ENCODE peak calls at places on chromosome 2, in five cellular contexts. One of them, this sample, is unnamed.

GRCh38 chr2:101467306-101467705 is 7.6 kb downstream of the RFX8 start:
- DNase-seq in keratinocyte: no peak
- DNase-seq in Karpas-422: no peak
- DNase-seq in neural progenitor cell: peak; percentile 77
- DNase-seq in mesenchymal stem cell: peak; percentile 38
- DNase-seq in this sample: no peak

GRCh38 chr2:136527560-136527959 is 237.8 kb upstream of the THSD7B start:
- DNase-seq in keratinocyte: no peak
- DNase-seq in Karpas-422: peak; percentile 70
- DNase-seq in neural progenitor cell: peak; percentile 94
- DNase-seq in mesenchymal stem cell: no peak
- DNase-seq in this sample: no peak

GRCh38 chr2:54259413-54260240 is 3.6 kb upstream of the TSPYL6 start:
- DNase-seq in keratinocyte: no peak
- DNase-seq in Karpas-422: no peak
- DNase-seq in neural progenitor cell: no peak
- DNase-seq in mesenchymal stem cell: no peak
- DNase-seq in this sample: no peak

GRCh38 chr2:145020694-145021093 is 500.8 kb upstream of the ZEB2 start:
- DNase-seq in keratinocyte: no peak
- DNase-seq in Karpas-422: no peak
- DNase-seq in neural progenitor cell: no peak
- DNase-seq in mesenchymal stem cell: no peak
- DNase-seq in this sample: no peak

GRCh38 chr2:65025453-65026128 is 30.6 kb upstream of the CEP68 start:
- DNase-seq in keratinocyte: no peak
- DNase-seq in Karpas-422: peak; percentile 70
- DNase-seq in neural progenitor cell: no peak
- DNase-seq in mesenchymal stem cell: no peak
- DNase-seq in this sample: no peak

GRCh38 chr2:149738771-149739170 is 151.2 kb upstream of the MMADHC start:
- DNase-seq in keratinocyte: no peak
- DNase-seq in Karpas-422: no peak
- DNase-seq in neural progenitor cell: no peak
- DNase-seq in mesenchymal stem cell: no peak
- DNase-seq in this sample: no peak

GRCh38 chr2:177983183-177983788 is 89.3 kb downstream of the PDE11A start:
- DNase-seq in keratinocyte: no peak
- DNase-seq in Karpas-422: peak; percentile 75
- DNase-seq in neural progenitor cell: peak; percentile 69
- DNase-seq in mesenchymal stem cell: peak; percentile 74
- DNase-seq in this sample: peak; percentile 69

GRCh38 chr2:220665108-220665471 is 907.0 kb downstream of the EPHA4 start:
- DNase-seq in keratinocyte: no peak
- DNase-seq in Karpas-422: no peak
- DNase-seq in neural progenitor cell: no peak
- DNase-seq in mesenchymal stem cell: no peak
- DNase-seq in this sample: no peak

GRCh38 chr2:49261791-49262190 is 107.5 kb upstream of the FSHR start:
- DNase-seq in keratinocyte: no peak
- DNase-seq in Karpas-422: no peak
- DNase-seq in neural progenitor cell: no peak
- DNase-seq in mesenchymal stem cell: no peak
- DNase-seq in this sample: no peak

GRCh38 chr2:211455225-211455841 is 898.9 kb downstream of the CPS1 start:
- DNase-seq in keratinocyte: no peak
- DNase-seq in Karpas-422: peak; percentile 69
- DNase-seq in neural progenitor cell: peak; percentile 74
- DNase-seq in mesenchymal stem cell: peak; percentile 50
- DNase-seq in this sample: peak; percentile 29

GRCh38 chr2:178190938-178191910 is 3.1 kb upstream of the OSBPL6 start:
- DNase-seq in keratinocyte: no peak
- DNase-seq in Karpas-422: peak; percentile 71
- DNase-seq in neural progenitor cell: no peak
- DNase-seq in mesenchymal stem cell: peak; percentile 24
- DNase-seq in this sample: no peak

GRCh38 chr2:108383146-108383830 is 5.5 kb downstream of the SULT1C4 start:
- DNase-seq in keratinocyte: no peak
- DNase-seq in Karpas-422: no peak
- DNase-seq in neural progenitor cell: peak; percentile 56
- DNase-seq in mesenchymal stem cell: peak; percentile 22
- DNase-seq in this sample: no peak

GRCh38 chr2:17518212-17519154 is at the start of gene RAD51AP2:
- DNase-seq in keratinocyte: no peak
- DNase-seq in Karpas-422: peak; percentile 83
- DNase-seq in neural progenitor cell: peak; percentile 95
- DNase-seq in mesenchymal stem cell: peak; percentile 90
- DNase-seq in this sample: peak; percentile 48

GRCh38 chr2:147756103-147756502 is 88.7 kb upstream of the ACVR2A start:
- DNase-seq in keratinocyte: no peak
- DNase-seq in Karpas-422: no peak
- DNase-seq in neural progenitor cell: peak; percentile 4
- DNase-seq in mesenchymal stem cell: no peak
- DNase-seq in this sample: no peak

GRCh38 chr2:112486895-112487294 is 4.9 kb downstream of the TTL start:
- DNase-seq in keratinocyte: no peak
- DNase-seq in Karpas-422: no peak
- DNase-seq in neural progenitor cell: no peak
- DNase-seq in mesenchymal stem cell: no peak
- DNase-seq in this sample: no peak

GRCh38 chr2:74010087-74010541 is 25.4 kb downstream of the TET3 start:
- DNase-seq in keratinocyte: peak; percentile 83
- DNase-seq in Karpas-422: no peak
- DNase-seq in neural progenitor cell: no peak
- DNase-seq in mesenchymal stem cell: no peak
- DNase-seq in this sample: peak; percentile 95

GRCh38 chr2:160402997-160403979 is 90.3 kb downstream of the RBMS1 start:
- DNase-seq in keratinocyte: no peak
- DNase-seq in Karpas-422: no peak
- DNase-seq in neural progenitor cell: peak; percentile 57
- DNase-seq in mesenchymal stem cell: peak; percentile 78
- DNase-seq in this sample: peak; percentile 53

DNA sequence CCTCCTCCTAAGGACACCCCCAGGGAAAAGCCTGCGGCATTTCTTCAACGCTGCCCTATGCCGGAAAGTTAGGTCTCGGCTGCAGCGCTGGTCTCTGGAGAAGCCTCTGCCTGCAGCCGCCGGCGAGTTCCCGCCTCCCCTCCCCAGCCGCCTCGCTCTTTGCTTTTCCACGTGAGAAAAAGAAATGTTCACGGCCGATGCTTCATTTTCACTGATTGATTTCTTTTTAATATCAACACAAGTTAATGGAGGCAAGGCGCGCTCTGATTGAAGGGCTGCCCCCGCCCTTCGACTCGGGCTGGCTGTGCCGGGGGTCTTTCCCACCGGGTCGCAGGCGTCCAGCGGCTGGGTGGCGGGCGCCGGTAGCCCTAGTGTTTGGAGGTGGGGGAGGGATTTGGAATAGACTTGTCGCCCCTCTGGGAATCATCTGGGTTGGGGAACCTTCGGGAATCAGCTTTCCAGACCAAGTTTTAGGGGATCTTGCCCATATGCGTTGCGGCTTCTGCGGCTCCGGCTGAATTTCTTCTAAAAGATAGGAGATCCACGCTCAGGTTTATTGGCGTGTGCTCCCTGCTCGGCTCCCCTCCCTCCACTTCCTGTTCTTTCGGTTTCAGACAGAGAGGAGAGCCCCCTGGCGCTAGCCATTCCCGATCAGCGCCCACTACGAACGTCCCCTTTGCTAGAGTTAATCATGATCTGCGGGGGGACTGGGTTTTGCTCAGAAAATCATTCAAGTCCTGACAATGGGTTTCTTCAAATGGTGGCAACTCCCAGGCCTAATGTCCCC is 4.1 kb downstream of the NRP2 start:
- DNase-seq in keratinocyte: no peak
- DNase-seq in Karpas-422: no peak
- DNase-seq in neural progenitor cell: peak; percentile 59
- DNase-seq in mesenchymal stem cell: peak; percentile 66
- DNase-seq in this sample: no peak
- H3K9ac ChIP-seq in keratinocyte: peak overlapping the region; percentile 90
- H3K9ac ChIP-seq in Karpas-422: no peak overlapping the region
- H3K9ac ChIP-seq in neural progenitor cell: no peak overlapping the region
- H3K9ac ChIP-seq in mesenchymal stem cell: peak overlapping the region; percentile 88
- H3K9ac ChIP-seq in this sample: peak overlapping the region; percentile 55

GRCh38 chr2:227565080-227565479 is 33.6 kb upstream of the SCYGR2 start:
- DNase-seq in keratinocyte: no peak
- DNase-seq in Karpas-422: no peak
- DNase-seq in neural progenitor cell: no peak
- DNase-seq in mesenchymal stem cell: no peak
- DNase-seq in this sample: no peak

GRCh38 chr2:227576110-227576509 is 22.6 kb upstream of the SCYGR2 start:
- DNase-seq in keratinocyte: no peak
- DNase-seq in Karpas-422: no peak
- DNase-seq in neural progenitor cell: no peak
- DNase-seq in mesenchymal stem cell: no peak
- DNase-seq in this sample: no peak

GRCh38 chr2:227566012-227566411 is 32.7 kb upstream of the SCYGR2 start:
- DNase-seq in keratinocyte: no peak
- DNase-seq in Karpas-422: no peak
- DNase-seq in neural progenitor cell: no peak
- DNase-seq in mesenchymal stem cell: no peak
- DNase-seq in this sample: no peak

GRCh38 chr2:227568852-227569169 is 29.9 kb upstream of the SCYGR2 start:
- DNase-seq in keratinocyte: no peak
- DNase-seq in Karpas-422: no peak
- DNase-seq in neural progenitor cell: no peak
- DNase-seq in mesenchymal stem cell: no peak
- DNase-seq in this sample: no peak

DNA sequence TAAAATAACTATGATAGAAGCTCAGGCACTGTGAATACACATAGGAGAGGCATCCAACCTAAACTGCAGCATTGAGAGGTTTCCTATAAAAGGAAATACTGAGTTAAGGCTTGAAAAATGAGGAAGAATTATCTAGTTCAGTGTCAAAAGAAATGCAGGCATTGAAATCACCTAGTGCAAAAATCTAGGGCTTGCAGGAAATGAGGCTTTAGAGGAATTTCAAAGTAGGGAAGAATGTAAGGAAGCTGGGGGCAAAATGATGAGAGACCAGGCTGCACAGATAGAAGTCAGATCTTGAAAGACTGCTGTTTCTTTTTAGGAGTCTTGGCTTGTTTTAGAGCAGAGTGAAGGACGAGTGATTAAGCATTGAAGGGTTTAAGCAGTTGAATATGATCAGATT is 28.1 kb upstream of the SCYGR2 start:
- DNase-seq in keratinocyte: no peak
- DNase-seq in Karpas-422: no peak
- DNase-seq in neural progenitor cell: no peak
- DNase-seq in mesenchymal stem cell: no peak
- DNase-seq in this sample: peak; percentile 12
- H3K9ac ChIP-seq in keratinocyte: no peak overlapping the region
- H3K9ac ChIP-seq in Karpas-422: no peak overlapping the region
- H3K9ac ChIP-seq in neural progenitor cell: no peak overlapping the region
- H3K9ac ChIP-seq in mesenchymal stem cell: no peak overlapping the region
- H3K9ac ChIP-seq in this sample: no peak overlapping the region

GRCh38 chr2:242065456-242065855 is 195.9 kb downstream of the RTP5 start:
- DNase-seq in keratinocyte: no peak
- DNase-seq in Karpas-422: no peak
- DNase-seq in neural progenitor cell: no peak
- DNase-seq in mesenchymal stem cell: no peak
- DNase-seq in this sample: no peak

GRCh38 chr2:242059566-242059965 is 190.0 kb downstream of the RTP5 start:
- DNase-seq in keratinocyte: no peak
- DNase-seq in Karpas-422: no peak
- DNase-seq in neural progenitor cell: no peak
- DNase-seq in mesenchymal stem cell: no peak
- DNase-seq in this sample: no peak

GRCh38 chr2:242060212-242060835 is 190.8 kb downstream of the RTP5 start:
- DNase-seq in keratinocyte: peak; percentile 21
- DNase-seq in Karpas-422: peak; percentile 52
- DNase-seq in neural progenitor cell: no peak
- DNase-seq in mesenchymal stem cell: peak; percentile 31
- DNase-seq in this sample: no peak

GRCh38 chr2:242064364-242065250 is 195.1 kb downstream of the RTP5 start:
- DNase-seq in keratinocyte: no peak
- DNase-seq in Karpas-422: no peak
- DNase-seq in neural progenitor cell: no peak
- DNase-seq in mesenchymal stem cell: no peak
- DNase-seq in this sample: no peak

GRCh38 chr2:242063364-242064249 is 194.1 kb downstream of the RTP5 start:
- DNase-seq in keratinocyte: no peak
- DNase-seq in Karpas-422: no peak
- DNase-seq in neural progenitor cell: no peak
- DNase-seq in mesenchymal stem cell: no peak
- DNase-seq in this sample: peak; percentile 42
- H3K9ac ChIP-seq in keratinocyte: no peak overlapping the region
- H3K9ac ChIP-seq in Karpas-422: no peak overlapping the region
- H3K9ac ChIP-seq in neural progenitor cell: no peak overlapping the region
- H3K9ac ChIP-seq in mesenchymal stem cell: no peak overlapping the region
- H3K9ac ChIP-seq in this sample: no peak overlapping the region

GRCh38 chr2:96118698-96119388 is 2.5 kb upstream of the ADRA2B start:
- DNase-seq in keratinocyte: no peak
- DNase-seq in Karpas-422: no peak
- DNase-seq in neural progenitor cell: no peak
- DNase-seq in mesenchymal stem cell: no peak
- DNase-seq in this sample: no peak

GRCh38 chr2:96116879-96117533 is 635 bp upstream of the ADRA2B start:
- DNase-seq in keratinocyte: no peak
- DNase-seq in Karpas-422: peak; percentile 81
- DNase-seq in neural progenitor cell: peak; percentile 88
- DNase-seq in mesenchymal stem cell: peak; percentile 22
- DNase-seq in this sample: peak; percentile 33

GRCh38 chr2:96116424-96116878 is at the start of gene ADRA2B:
- DNase-seq in keratinocyte: no peak
- DNase-seq in Karpas-422: peak; percentile 66
- DNase-seq in neural progenitor cell: peak; percentile 91
- DNase-seq in mesenchymal stem cell: peak; percentile 30
- DNase-seq in this sample: peak; percentile 27

GRCh38 chr2:96119389-96119751 is 3.0 kb upstream of the ADRA2B start:
- DNase-seq in keratinocyte: no peak
- DNase-seq in Karpas-422: no peak
- DNase-seq in neural progenitor cell: no peak
- DNase-seq in mesenchymal stem cell: no peak
- DNase-seq in this sample: no peak

DNA sequence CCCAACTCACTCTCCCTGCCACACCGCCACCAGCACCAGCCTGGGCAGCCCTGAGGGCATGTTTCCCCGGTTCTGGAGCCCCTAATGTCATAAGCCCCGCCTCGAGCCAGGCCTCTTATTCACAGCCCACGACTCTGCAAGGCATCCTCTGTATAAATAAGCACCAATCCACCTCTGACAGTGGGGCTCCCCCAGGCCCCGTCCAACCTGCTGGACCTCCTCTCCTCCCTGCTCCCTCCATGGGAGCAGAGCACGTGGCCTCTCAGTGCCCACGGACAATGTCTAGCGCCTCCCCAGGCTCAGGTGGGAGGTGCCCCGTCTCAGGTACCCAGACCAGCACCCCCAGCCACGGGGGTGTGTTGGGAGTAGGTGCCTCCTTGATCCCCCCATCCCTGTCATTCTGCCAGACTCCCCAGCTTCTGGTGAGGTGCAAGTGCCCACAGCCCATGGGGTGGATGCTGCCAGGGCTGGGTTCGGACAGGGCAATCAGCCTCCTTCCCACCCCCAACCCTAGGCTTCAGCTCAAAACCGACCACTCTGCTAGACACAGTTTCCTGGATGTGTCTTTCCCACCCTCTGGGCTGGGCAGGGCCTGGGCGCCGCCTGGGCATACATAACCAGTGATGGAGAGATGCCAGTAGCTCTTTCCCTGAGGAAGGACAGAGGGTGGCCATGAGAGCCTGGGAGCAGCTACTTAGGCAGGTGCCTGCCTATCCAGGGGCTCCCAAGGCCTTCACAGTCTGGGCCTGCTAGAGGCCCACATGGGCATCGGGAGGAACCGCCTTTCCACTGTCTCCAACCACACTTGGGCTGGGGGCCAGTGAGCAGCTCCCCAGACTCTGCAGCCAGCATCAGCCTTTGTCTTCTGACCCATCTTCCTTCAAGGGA is 1.6 kb upstream of the ADRA2B start:
- DNase-seq in keratinocyte: no peak
- DNase-seq in Karpas-422: peak; percentile 66
- DNase-seq in neural progenitor cell: peak; percentile 25
- DNase-seq in mesenchymal stem cell: no peak
- DNase-seq in this sample: no peak
- H3K9ac ChIP-seq in keratinocyte: no peak overlapping the region
- H3K9ac ChIP-seq in Karpas-422: no peak overlapping the region
- H3K9ac ChIP-seq in neural progenitor cell: no peak overlapping the region
- H3K9ac ChIP-seq in mesenchymal stem cell: no peak overlapping the region
- H3K9ac ChIP-seq in this sample: no peak overlapping the region

This sample was measured in trophoblast cell.